ENCODE peak calls at places on chromosome 6, in eight cellular contexts. J, O, L, H, M, P, X and G are unnamed samples. For H3K9me3, the result is how much of the 10 kb centered on the place peaks cover.

GRCh38 chr6:14705841-14706377 is 540.0 kb upstream of the JARID2 start:
- DNase-seq in J (no peak), O (no peak), L (no peak), H (no peak), M (no peak), P (no peak), X (no peak), G (no peak)

GRCh38 chr6:110369056-110369455 is 10.9 kb upstream of the METTL24 start:
- DNase-seq in J (no peak), O (no peak), L (no peak), H (no peak), M (no peak), P (no peak), X (no peak), G (no peak)

GRCh38 chr6:126302191-126302590 is 37.7 kb upstream of the CENPW start:
- DNase-seq in J (no peak), O (no peak), L (no peak), H (no peak), M (no peak), P (no peak), X (no peak), G (no peak)

GRCh38 chr6:153437193-153437592 is 306.1 kb upstream of the RGS17 start:
- DNase-seq in J (no peak), O (no peak), L (peak), H (no peak), M (no peak), P (no peak), X (no peak), G (no peak)

GRCh38 chr6:147322299-147323162 is 118.3 kb downstream of the STXBP5 start:
- DNase-seq in J (no peak), O (no peak), L (no peak), H (no peak), M (no peak), P (no peak), X (peak), G (no peak)

GRCh38 chr6:28809947-28810654 is 113.7 kb downstream of the TRIM27 start:
- DNase-seq in J (no peak), O (no peak), L (no peak), H (no peak), M (no peak), P (no peak), X (no peak), G (no peak)

GRCh38 chr6:45537539-45537938 is 159.8 kb upstream of the SUPT3H start:
- DNase-seq in J (no peak), O (no peak), L (no peak), H (no peak), M (no peak), P (no peak), X (no peak), G (no peak)

GRCh38 chr6:40472354-40472753 is 114.8 kb downstream of the LRFN2 start:
- DNase-seq in J (no peak), O (no peak), L (no peak), H (no peak), M (no peak), P (no peak), X (no peak), G (no peak)

GRCh38 chr6:13947611-13948178 is 22.9 kb downstream of the RNF182 start:
- DNase-seq in J (no peak), O (no peak), L (no peak), H (no peak), M (no peak), P (no peak), X (no peak), G (no peak)

GRCh38 chr6:146905313-146905712 is 298.9 kb upstream of the STXBP5 start:
- DNase-seq in J (no peak), O (peak), L (no peak), H (no peak), M (no peak), P (no peak), X (no peak), G (no peak)

GRCh38 chr6:165725201-165725600 is 62.2 kb upstream of the PDE10A start:
- DNase-seq in J (no peak), O (no peak), L (no peak), H (no peak), M (no peak), P (no peak), X (no peak), G (no peak)

GRCh38 chr6:110325197-110325596 is 33.0 kb downstream of the METTL24 start:
- DNase-seq in J (no peak), O (peak), L (no peak), H (no peak), M (no peak), P (no peak), X (no peak), G (no peak)

GRCh38 chr6:148893073-148893472 is 146.2 kb downstream of the UST start:
- DNase-seq in J (no peak), O (no peak), L (no peak), H (no peak), M (no peak), P (no peak), X (no peak), G (no peak)

DNA sequence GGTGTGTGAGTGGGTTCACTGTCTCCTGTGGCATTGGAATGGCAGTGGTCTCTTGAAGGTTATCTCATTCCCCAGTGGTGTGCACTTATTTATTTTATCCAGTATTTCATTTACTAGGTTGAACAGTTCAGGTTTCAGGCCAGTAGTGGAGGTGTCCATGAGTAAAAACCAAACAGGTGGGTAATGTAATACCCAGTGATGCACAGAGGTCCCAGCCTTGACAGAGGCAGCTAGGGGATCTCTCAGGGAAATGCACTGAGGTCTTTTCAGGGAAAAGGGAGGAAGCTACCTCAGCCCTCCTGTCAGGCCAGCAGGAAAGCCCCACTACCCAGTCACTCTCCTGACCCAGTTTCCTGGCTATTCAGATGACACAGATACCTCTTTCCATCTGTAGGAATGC is 403.6 kb downstream of the UTRN start:
- DNase-seq in J (no peak), O (no peak), L (no peak), H (no peak), M (no peak), P (no peak), X (no peak), G (no peak)
- H3K9me3 ChIP-seq in J (under half), O (under half), L (under half), H (under half), M (under half), P (under half), X (under half), G (under half)

GRCh38 chr6:2706482-2706881 is 44.2 kb downstream of the MYLK4 start:
- DNase-seq in J (no peak), O (no peak), L (no peak), H (no peak), M (no peak), P (no peak), X (no peak), G (no peak)

GRCh38 chr6:2713473-2714358 is 37.0 kb downstream of the MYLK4 start:
- DNase-seq in J (no peak), O (no peak), L (peak), H (peak), M (no peak), P (no peak), X (no peak), G (no peak)

GRCh38 chr6:2708456-2708855 is 42.3 kb downstream of the MYLK4 start:
- DNase-seq in J (no peak), O (no peak), L (no peak), H (no peak), M (no peak), P (no peak), X (no peak), G (no peak)

GRCh38 chr6:2712102-2712501 is 38.6 kb downstream of the MYLK4 start:
- DNase-seq in J (no peak), O (no peak), L (no peak), H (peak), M (no peak), P (no peak), X (no peak), G (no peak)

GRCh38 chr6:2710412-2710811 is 40.3 kb downstream of the MYLK4 start:
- DNase-seq in J (no peak), O (no peak), L (no peak), H (no peak), M (no peak), P (no peak), X (no peak), G (no peak)
- H3K9me3 ChIP-seq in J (under half), O (under half), L (under half), H (under half), M (under half), P (under half), X (under half), G (under half)

GRCh38 chr6:164532546-164533362 is 776.7 kb downstream of the C6orf118 start:
- DNase-seq in J (no peak), O (no peak), L (no peak), H (no peak), M (no peak), P (no peak), X (no peak), G (no peak)
- H3K9me3 ChIP-seq in J (under half), O (under half), L (under half), H (under half), M (under half), P (under half), X (under half), G (under half)

DNA sequence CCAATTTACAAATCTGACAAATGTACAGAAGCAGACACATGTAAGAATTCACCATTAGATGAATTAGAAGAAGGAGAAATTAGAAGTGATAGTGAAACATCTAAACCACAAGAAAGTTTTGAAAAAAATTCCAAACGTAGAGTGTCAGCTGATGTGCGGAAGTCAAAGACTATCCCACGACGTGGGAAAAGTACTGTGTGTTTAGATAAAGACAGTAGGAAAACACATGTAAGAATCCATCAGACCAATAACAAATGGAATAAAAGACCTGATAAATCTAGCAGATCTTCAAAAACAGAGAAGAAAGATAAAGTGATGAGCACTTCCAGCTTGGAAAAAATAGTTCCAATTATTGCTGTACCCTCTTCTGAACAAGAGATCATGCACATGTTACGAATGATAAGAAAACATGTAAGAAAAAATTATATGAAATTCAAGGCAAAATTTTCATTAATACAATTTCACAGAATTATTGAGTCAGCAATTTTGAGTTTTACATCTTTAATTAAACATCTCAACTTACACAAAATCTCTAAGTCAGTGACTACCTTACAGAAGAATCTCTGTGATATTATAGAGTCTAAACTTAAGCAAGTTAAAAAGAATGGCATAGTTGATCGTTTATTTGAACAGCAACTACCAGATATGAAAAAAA is 28.1 kb upstream of the GJA10 start:
- DNase-seq in J (no peak), O (no peak), L (no peak), H (no peak), M (no peak), P (no peak), X (no peak), G (no peak)
- H3K9me3 ChIP-seq in J (under half), O (under half), L (under half), H (under half), M (under half), P (under half), X (under half), G (under half)

DNA sequence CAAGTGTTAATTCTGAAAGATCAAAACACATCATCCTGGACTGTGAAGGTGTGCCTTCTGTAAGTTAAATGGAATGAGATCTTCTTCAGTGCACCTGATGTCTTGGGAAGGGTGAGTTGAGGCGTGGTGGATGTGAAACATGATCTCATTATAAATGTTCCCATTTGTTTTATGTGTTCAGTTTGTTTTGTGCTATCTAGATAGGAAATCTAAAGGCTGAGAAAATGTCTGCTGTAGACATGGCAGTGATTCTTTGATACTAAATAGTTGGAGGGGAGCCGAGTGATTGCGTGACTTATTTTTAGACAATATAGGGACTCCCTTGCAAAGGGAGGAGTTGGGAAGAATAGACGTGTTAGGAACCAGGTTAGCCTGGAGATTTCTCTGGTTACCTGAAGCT is 290.4 kb downstream of the SOX4 start:
- DNase-seq in J (no peak), O (no peak), L (no peak), H (no peak), M (no peak), P (no peak), X (no peak), G (no peak)
- H3K9me3 ChIP-seq in J (under half), O (under half), L (under half), H (under half), M (under half), P (under half), X (under half), G (under half)

GRCh38 chr6:156279306-156279969 is 497.7 kb upstream of the ARID1B start:
- DNase-seq in J (no peak), O (no peak), L (no peak), H (no peak), M (no peak), P (no peak), X (no peak), G (no peak)
- H3K9me3 ChIP-seq in J (under half), O (under half), L (under half), H (under half), M (under half), P (under half), X (under half), G (under half)